ENCODE peak calls at places on chromosomes 4 and X, in nine cellular contexts. One of them, this sample, is unnamed.

GRCh38 chrX:39063037-39063436 is 261.8 kb downstream of the MID1IP1 start:
- DNase-seq in activated naive CD8-positive, alpha-beta T cell treated with anti-CD3 and anti-CD28 coated beads, Interleukin-2, amount 50 U/mL, for 24 hours: no peak
- DNase-seq in spleen: no peak
- DNase-seq in mammary epithelial cell: no peak
- DNase-seq in GM23248: no peak
- DNase-seq in transverse colon: peak
- DNase-seq in stimulated activated CD8-positive, alpha-beta memory T cell treated with anti-CD3 and anti-CD28 coated beads, Interleukin-15, amount 100 ng/mL, for 24 hours: no peak
- DNase-seq in T-cell: no peak
- DNase-seq in GM06990: no peak
- DNase-seq in this sample: no peak

GRCh38 chrX:115226929-115227328 is 7.0 kb downstream of the LRCH2 start:
- DNase-seq in GM06990: no peak
- DNase-seq in mammary epithelial cell: peak
- DNase-seq in T-cell: no peak
- DNase-seq in GM23248: peak
- DNase-seq in stimulated activated CD8-positive, alpha-beta memory T cell treated with anti-CD3 and anti-CD28 coated beads, Interleukin-15, amount 100 ng/mL, for 24 hours: no peak
- DNase-seq in transverse colon: no peak
- DNase-seq in spleen: no peak
- DNase-seq in activated naive CD8-positive, alpha-beta T cell treated with anti-CD3 and anti-CD28 coated beads, Interleukin-2, amount 50 U/mL, for 24 hours: no peak
- DNase-seq in this sample: no peak

GRCh38 chr4:34953145-34953799 is 1291.0 kb downstream of the ARAP2 start:
- DNase-seq in spleen: no peak
- DNase-seq in GM06990: no peak
- DNase-seq in transverse colon: no peak
- DNase-seq in T-cell: no peak
- DNase-seq in GM23248: no peak
- DNase-seq in mammary epithelial cell: no peak
- DNase-seq in activated naive CD8-positive, alpha-beta T cell treated with anti-CD3 and anti-CD28 coated beads, Interleukin-2, amount 50 U/mL, for 24 hours: no peak
- DNase-seq in stimulated activated CD8-positive, alpha-beta memory T cell treated with anti-CD3 and anti-CD28 coated beads, Interleukin-15, amount 100 ng/mL, for 24 hours: no peak
- DNase-seq in this sample: no peak

GRCh38 chr4:47933798-47934197 is 19.4 kb upstream of the NFXL1 start:
- DNase-seq in spleen: no peak
- DNase-seq in GM23248: peak
- DNase-seq in transverse colon: no peak
- DNase-seq in activated naive CD8-positive, alpha-beta T cell treated with anti-CD3 and anti-CD28 coated beads, Interleukin-2, amount 50 U/mL, for 24 hours: no peak
- DNase-seq in T-cell: no peak
- DNase-seq in GM06990: no peak
- DNase-seq in stimulated activated CD8-positive, alpha-beta memory T cell treated with anti-CD3 and anti-CD28 coated beads, Interleukin-15, amount 100 ng/mL, for 24 hours: no peak
- DNase-seq in mammary epithelial cell: peak
- DNase-seq in this sample: no peak

GRCh38 chr4:54741161-54741560 is 83.4 kb downstream of the KIT start:
- DNase-seq in activated naive CD8-positive, alpha-beta T cell treated with anti-CD3 and anti-CD28 coated beads, Interleukin-2, amount 50 U/mL, for 24 hours: no peak
- DNase-seq in T-cell: no peak
- DNase-seq in spleen: no peak
- DNase-seq in mammary epithelial cell: no peak
- DNase-seq in stimulated activated CD8-positive, alpha-beta memory T cell treated with anti-CD3 and anti-CD28 coated beads, Interleukin-15, amount 100 ng/mL, for 24 hours: no peak
- DNase-seq in GM06990: no peak
- DNase-seq in GM23248: no peak
- DNase-seq in transverse colon: no peak
- DNase-seq in this sample: no peak

GRCh38 chr4:104879367-104879766 is 267.3 kb upstream of the TET2 start:
- DNase-seq in transverse colon: no peak
- DNase-seq in spleen: no peak
- DNase-seq in activated naive CD8-positive, alpha-beta T cell treated with anti-CD3 and anti-CD28 coated beads, Interleukin-2, amount 50 U/mL, for 24 hours: no peak
- DNase-seq in mammary epithelial cell: peak
- DNase-seq in GM23248: peak
- DNase-seq in T-cell: no peak
- DNase-seq in GM06990: peak
- DNase-seq in stimulated activated CD8-positive, alpha-beta memory T cell treated with anti-CD3 and anti-CD28 coated beads, Interleukin-15, amount 100 ng/mL, for 24 hours: no peak
- DNase-seq in this sample: peak

GRCh38 chr4:173399016-173399415 is at the start of gene SCRG1:
- DNase-seq in GM23248: no peak
- DNase-seq in activated naive CD8-positive, alpha-beta T cell treated with anti-CD3 and anti-CD28 coated beads, Interleukin-2, amount 50 U/mL, for 24 hours: no peak
- DNase-seq in GM06990: no peak
- DNase-seq in stimulated activated CD8-positive, alpha-beta memory T cell treated with anti-CD3 and anti-CD28 coated beads, Interleukin-15, amount 100 ng/mL, for 24 hours: no peak
- DNase-seq in T-cell: no peak
- DNase-seq in mammary epithelial cell: no peak
- DNase-seq in transverse colon: no peak
- DNase-seq in spleen: no peak
- DNase-seq in this sample: no peak

GRCh38 chr4:99711657-99712056 is 54.0 kb upstream of the C4orf54 start:
- DNase-seq in GM23248: no peak
- DNase-seq in T-cell: no peak
- DNase-seq in spleen: no peak
- DNase-seq in transverse colon: no peak
- DNase-seq in GM06990: no peak
- DNase-seq in mammary epithelial cell: peak
- DNase-seq in activated naive CD8-positive, alpha-beta T cell treated with anti-CD3 and anti-CD28 coated beads, Interleukin-2, amount 50 U/mL, for 24 hours: no peak
- DNase-seq in stimulated activated CD8-positive, alpha-beta memory T cell treated with anti-CD3 and anti-CD28 coated beads, Interleukin-15, amount 100 ng/mL, for 24 hours: no peak
- DNase-seq in this sample: no peak

GRCh38 chr4:165464813-165465381 is 86.1 kb downstream of the CPE start:
- DNase-seq in mammary epithelial cell: no peak
- DNase-seq in spleen: no peak
- DNase-seq in activated naive CD8-positive, alpha-beta T cell treated with anti-CD3 and anti-CD28 coated beads, Interleukin-2, amount 50 U/mL, for 24 hours: no peak
- DNase-seq in GM06990: no peak
- DNase-seq in transverse colon: no peak
- DNase-seq in T-cell: no peak
- DNase-seq in GM23248: peak
- DNase-seq in stimulated activated CD8-positive, alpha-beta memory T cell treated with anti-CD3 and anti-CD28 coated beads, Interleukin-15, amount 100 ng/mL, for 24 hours: no peak
- DNase-seq in this sample: no peak

GRCh38 chr4:88002786-88003185 is 4.6 kb upstream of the PKD2 start:
- DNase-seq in mammary epithelial cell: peak
- DNase-seq in transverse colon: no peak
- DNase-seq in spleen: no peak
- DNase-seq in T-cell: no peak
- DNase-seq in GM23248: peak
- DNase-seq in activated naive CD8-positive, alpha-beta T cell treated with anti-CD3 and anti-CD28 coated beads, Interleukin-2, amount 50 U/mL, for 24 hours: no peak
- DNase-seq in GM06990: no peak
- DNase-seq in stimulated activated CD8-positive, alpha-beta memory T cell treated with anti-CD3 and anti-CD28 coated beads, Interleukin-15, amount 100 ng/mL, for 24 hours: no peak
- DNase-seq in this sample: no peak

GRCh38 chrX:40108084-40108958 is 10.6 kb upstream of the BCOR start:
- DNase-seq in transverse colon: peak
- DNase-seq in GM06990: no peak
- DNase-seq in spleen: peak
- DNase-seq in stimulated activated CD8-positive, alpha-beta memory T cell treated with anti-CD3 and anti-CD28 coated beads, Interleukin-15, amount 100 ng/mL, for 24 hours: no peak
- DNase-seq in mammary epithelial cell: no peak
- DNase-seq in GM23248: peak
- DNase-seq in T-cell: no peak
- DNase-seq in activated naive CD8-positive, alpha-beta T cell treated with anti-CD3 and anti-CD28 coated beads, Interleukin-2, amount 50 U/mL, for 24 hours: no peak
- DNase-seq in this sample: no peak

GRCh38 chr4:94690851-94691254 is 66.9 kb upstream of the BMPR1B start:
- DNase-seq in mammary epithelial cell: peak
- DNase-seq in T-cell: no peak
- DNase-seq in stimulated activated CD8-positive, alpha-beta memory T cell treated with anti-CD3 and anti-CD28 coated beads, Interleukin-15, amount 100 ng/mL, for 24 hours: no peak
- DNase-seq in transverse colon: no peak
- DNase-seq in activated naive CD8-positive, alpha-beta T cell treated with anti-CD3 and anti-CD28 coated beads, Interleukin-2, amount 50 U/mL, for 24 hours: no peak
- DNase-seq in GM06990: no peak
- DNase-seq in spleen: no peak
- DNase-seq in GM23248: peak
- DNase-seq in this sample: no peak

GRCh38 chrX:23765449-23765848 is 17.5 kb upstream of the SAT1 start:
- DNase-seq in T-cell: no peak
- DNase-seq in activated naive CD8-positive, alpha-beta T cell treated with anti-CD3 and anti-CD28 coated beads, Interleukin-2, amount 50 U/mL, for 24 hours: no peak
- DNase-seq in transverse colon: no peak
- DNase-seq in GM06990: no peak
- DNase-seq in spleen: no peak
- DNase-seq in GM23248: peak
- DNase-seq in stimulated activated CD8-positive, alpha-beta memory T cell treated with anti-CD3 and anti-CD28 coated beads, Interleukin-15, amount 100 ng/mL, for 24 hours: no peak
- DNase-seq in mammary epithelial cell: peak
- DNase-seq in this sample: no peak

GRCh38 chrX:129759576-129760061 is 20.1 kb upstream of the SASH3 start:
- DNase-seq in stimulated activated CD8-positive, alpha-beta memory T cell treated with anti-CD3 and anti-CD28 coated beads, Interleukin-15, amount 100 ng/mL, for 24 hours: no peak
- DNase-seq in T-cell: peak
- DNase-seq in GM23248: peak
- DNase-seq in transverse colon: peak
- DNase-seq in mammary epithelial cell: peak
- DNase-seq in activated naive CD8-positive, alpha-beta T cell treated with anti-CD3 and anti-CD28 coated beads, Interleukin-2, amount 50 U/mL, for 24 hours: peak
- DNase-seq in spleen: peak
- DNase-seq in GM06990: no peak
- DNase-seq in this sample: no peak

GRCh38 chr4:138943893-138944292 is 71.7 kb upstream of the NOCT start:
- DNase-seq in spleen: no peak
- DNase-seq in GM06990: no peak
- DNase-seq in T-cell: no peak
- DNase-seq in GM23248: no peak
- DNase-seq in mammary epithelial cell: no peak
- DNase-seq in activated naive CD8-positive, alpha-beta T cell treated with anti-CD3 and anti-CD28 coated beads, Interleukin-2, amount 50 U/mL, for 24 hours: no peak
- DNase-seq in stimulated activated CD8-positive, alpha-beta memory T cell treated with anti-CD3 and anti-CD28 coated beads, Interleukin-15, amount 100 ng/mL, for 24 hours: no peak
- DNase-seq in transverse colon: no peak
- DNase-seq in this sample: no peak

GRCh38 chr4:11632015-11632414 is 203.3 kb upstream of the HS3ST1 start:
- DNase-seq in transverse colon: no peak
- DNase-seq in GM23248: no peak
- DNase-seq in stimulated activated CD8-positive, alpha-beta memory T cell treated with anti-CD3 and anti-CD28 coated beads, Interleukin-15, amount 100 ng/mL, for 24 hours: no peak
- DNase-seq in GM06990: no peak
- DNase-seq in spleen: no peak
- DNase-seq in T-cell: no peak
- DNase-seq in mammary epithelial cell: peak
- DNase-seq in activated naive CD8-positive, alpha-beta T cell treated with anti-CD3 and anti-CD28 coated beads, Interleukin-2, amount 50 U/mL, for 24 hours: no peak
- DNase-seq in this sample: no peak

GRCh38 chr4:48033825-48034413 is 17.3 kb downstream of the NIPAL1 start:
- DNase-seq in spleen: no peak
- DNase-seq in GM06990: peak
- DNase-seq in mammary epithelial cell: peak
- DNase-seq in GM23248: peak
- DNase-seq in transverse colon: peak
- DNase-seq in T-cell: peak
- DNase-seq in stimulated activated CD8-positive, alpha-beta memory T cell treated with anti-CD3 and anti-CD28 coated beads, Interleukin-15, amount 100 ng/mL, for 24 hours: no peak
- DNase-seq in activated naive CD8-positive, alpha-beta T cell treated with anti-CD3 and anti-CD28 coated beads, Interleukin-2, amount 50 U/mL, for 24 hours: peak
- DNase-seq in this sample: no peak

GRCh38 chr4:175277816-175278215 is 359.7 kb downstream of the ADAM29 start:
- DNase-seq in stimulated activated CD8-positive, alpha-beta memory T cell treated with anti-CD3 and anti-CD28 coated beads, Interleukin-15, amount 100 ng/mL, for 24 hours: no peak
- DNase-seq in spleen: no peak
- DNase-seq in mammary epithelial cell: no peak
- DNase-seq in GM23248: no peak
- DNase-seq in GM06990: no peak
- DNase-seq in T-cell: no peak
- DNase-seq in transverse colon: no peak
- DNase-seq in activated naive CD8-positive, alpha-beta T cell treated with anti-CD3 and anti-CD28 coated beads, Interleukin-2, amount 50 U/mL, for 24 hours: no peak
- DNase-seq in this sample: no peak

GRCh38 chrX:154352466-154352865 is 22.0 kb downstream of the FLNA start:
- DNase-seq in activated naive CD8-positive, alpha-beta T cell treated with anti-CD3 and anti-CD28 coated beads, Interleukin-2, amount 50 U/mL, for 24 hours: no peak
- DNase-seq in GM23248: no peak
- DNase-seq in spleen: no peak
- DNase-seq in GM06990: no peak
- DNase-seq in mammary epithelial cell: no peak
- DNase-seq in T-cell: no peak
- DNase-seq in transverse colon: no peak
- DNase-seq in stimulated activated CD8-positive, alpha-beta memory T cell treated with anti-CD3 and anti-CD28 coated beads, Interleukin-15, amount 100 ng/mL, for 24 hours: no peak
- DNase-seq in this sample: no peak

GRCh38 chr4:94882756-94883155 is 125.0 kb downstream of the BMPR1B start:
- DNase-seq in GM06990: no peak
- DNase-seq in mammary epithelial cell: peak
- DNase-seq in transverse colon: no peak
- DNase-seq in activated naive CD8-positive, alpha-beta T cell treated with anti-CD3 and anti-CD28 coated beads, Interleukin-2, amount 50 U/mL, for 24 hours: no peak
- DNase-seq in spleen: no peak
- DNase-seq in GM23248: no peak
- DNase-seq in stimulated activated CD8-positive, alpha-beta memory T cell treated with anti-CD3 and anti-CD28 coated beads, Interleukin-15, amount 100 ng/mL, for 24 hours: no peak
- DNase-seq in T-cell: no peak
- DNase-seq in this sample: no peak

GRCh38 chr4:126986828-126987227 is 645.9 kb upstream of the INTU start:
- DNase-seq in GM23248: peak
- DNase-seq in activated naive CD8-positive, alpha-beta T cell treated with anti-CD3 and anti-CD28 coated beads, Interleukin-2, amount 50 U/mL, for 24 hours: no peak
- DNase-seq in mammary epithelial cell: peak
- DNase-seq in GM06990: no peak
- DNase-seq in T-cell: no peak
- DNase-seq in stimulated activated CD8-positive, alpha-beta memory T cell treated with anti-CD3 and anti-CD28 coated beads, Interleukin-15, amount 100 ng/mL, for 24 hours: no peak
- DNase-seq in spleen: no peak
- DNase-seq in transverse colon: no peak
- DNase-seq in this sample: no peak

GRCh38 chr4:155972098-155972497 is 18.4 kb upstream of the CTSO start:
- DNase-seq in stimulated activated CD8-positive, alpha-beta memory T cell treated with anti-CD3 and anti-CD28 coated beads, Interleukin-15, amount 100 ng/mL, for 24 hours: no peak
- DNase-seq in mammary epithelial cell: no peak
- DNase-seq in spleen: no peak
- DNase-seq in T-cell: no peak
- DNase-seq in GM23248: peak
- DNase-seq in transverse colon: no peak
- DNase-seq in GM06990: no peak
- DNase-seq in activated naive CD8-positive, alpha-beta T cell treated with anti-CD3 and anti-CD28 coated beads, Interleukin-2, amount 50 U/mL, for 24 hours: no peak
- DNase-seq in this sample: no peak

GRCh38 chr4:143381171-143382118 is 44.8 kb downstream of the GAB1 start:
- DNase-seq in T-cell: no peak
- DNase-seq in mammary epithelial cell: peak
- DNase-seq in GM06990: no peak
- DNase-seq in stimulated activated CD8-positive, alpha-beta memory T cell treated with anti-CD3 and anti-CD28 coated beads, Interleukin-15, amount 100 ng/mL, for 24 hours: no peak
- DNase-seq in GM23248: peak
- DNase-seq in spleen: no peak
- DNase-seq in activated naive CD8-positive, alpha-beta T cell treated with anti-CD3 and anti-CD28 coated beads, Interleukin-2, amount 50 U/mL, for 24 hours: no peak
- DNase-seq in transverse colon: peak
- DNase-seq in this sample: no peak

GRCh38 chr4:149676076-149676475 is 139.6 kb downstream of the IQCM start:
- DNase-seq in mammary epithelial cell: no peak
- DNase-seq in transverse colon: no peak
- DNase-seq in activated naive CD8-positive, alpha-beta T cell treated with anti-CD3 and anti-CD28 coated beads, Interleukin-2, amount 50 U/mL, for 24 hours: no peak
- DNase-seq in spleen: no peak
- DNase-seq in GM23248: no peak
- DNase-seq in T-cell: no peak
- DNase-seq in GM06990: no peak
- DNase-seq in stimulated activated CD8-positive, alpha-beta memory T cell treated with anti-CD3 and anti-CD28 coated beads, Interleukin-15, amount 100 ng/mL, for 24 hours: no peak
- DNase-seq in this sample: no peak

GRCh38 chr4:156976147-156976546 is 4.5 kb upstream of the PDGFC start:
- DNase-seq in GM06990: no peak
- DNase-seq in T-cell: no peak
- DNase-seq in activated naive CD8-positive, alpha-beta T cell treated with anti-CD3 and anti-CD28 coated beads, Interleukin-2, amount 50 U/mL, for 24 hours: no peak
- DNase-seq in stimulated activated CD8-positive, alpha-beta memory T cell treated with anti-CD3 and anti-CD28 coated beads, Interleukin-15, amount 100 ng/mL, for 24 hours: no peak
- DNase-seq in GM23248: peak
- DNase-seq in mammary epithelial cell: peak
- DNase-seq in spleen: no peak
- DNase-seq in transverse colon: no peak
- DNase-seq in this sample: no peak

GRCh38 chr4:153020460-153020859 is 84.3 kb downstream of the FHDC1 start:
- DNase-seq in spleen: no peak
- DNase-seq in GM23248: no peak
- DNase-seq in stimulated activated CD8-positive, alpha-beta memory T cell treated with anti-CD3 and anti-CD28 coated beads, Interleukin-15, amount 100 ng/mL, for 24 hours: no peak
- DNase-seq in mammary epithelial cell: no peak
- DNase-seq in T-cell: no peak
- DNase-seq in activated naive CD8-positive, alpha-beta T cell treated with anti-CD3 and anti-CD28 coated beads, Interleukin-2, amount 50 U/mL, for 24 hours: no peak
- DNase-seq in GM06990: no peak
- DNase-seq in transverse colon: no peak
- DNase-seq in this sample: no peak

GRCh38 chr4:3285558-3286334 is 7.1 kb upstream of the RGS12 start:
- DNase-seq in stimulated activated CD8-positive, alpha-beta memory T cell treated with anti-CD3 and anti-CD28 coated beads, Interleukin-15, amount 100 ng/mL, for 24 hours: no peak
- DNase-seq in GM06990: peak
- DNase-seq in GM23248: peak
- DNase-seq in transverse colon: peak
- DNase-seq in activated naive CD8-positive, alpha-beta T cell treated with anti-CD3 and anti-CD28 coated beads, Interleukin-2, amount 50 U/mL, for 24 hours: no peak
- DNase-seq in spleen: peak
- DNase-seq in mammary epithelial cell: peak
- DNase-seq in T-cell: no peak
- DNase-seq in this sample: peak

GRCh38 chr4:184383497-184384055 is 90.8 kb downstream of the IRF2 start:
- DNase-seq in spleen: no peak
- DNase-seq in mammary epithelial cell: peak
- DNase-seq in GM23248: peak
- DNase-seq in transverse colon: peak
- DNase-seq in T-cell: no peak
- DNase-seq in GM06990: no peak
- DNase-seq in stimulated activated CD8-positive, alpha-beta memory T cell treated with anti-CD3 and anti-CD28 coated beads, Interleukin-15, amount 100 ng/mL, for 24 hours: no peak
- DNase-seq in activated naive CD8-positive, alpha-beta T cell treated with anti-CD3 and anti-CD28 coated beads, Interleukin-2, amount 50 U/mL, for 24 hours: no peak
- DNase-seq in this sample: no peak

GRCh38 chr4:169420291-169420690 is 149.5 kb upstream of the SH3RF1 start:
- DNase-seq in activated naive CD8-positive, alpha-beta T cell treated with anti-CD3 and anti-CD28 coated beads, Interleukin-2, amount 50 U/mL, for 24 hours: no peak
- DNase-seq in stimulated activated CD8-positive, alpha-beta memory T cell treated with anti-CD3 and anti-CD28 coated beads, Interleukin-15, amount 100 ng/mL, for 24 hours: no peak
- DNase-seq in T-cell: no peak
- DNase-seq in spleen: no peak
- DNase-seq in transverse colon: no peak
- DNase-seq in GM06990: no peak
- DNase-seq in GM23248: no peak
- DNase-seq in mammary epithelial cell: no peak
- DNase-seq in this sample: no peak

GRCh38 chr4:78551420-78552351 is at the start of gene ANXA3:
- DNase-seq in transverse colon: peak
- DNase-seq in mammary epithelial cell: peak
- DNase-seq in GM23248: peak
- DNase-seq in stimulated activated CD8-positive, alpha-beta memory T cell treated with anti-CD3 and anti-CD28 coated beads, Interleukin-15, amount 100 ng/mL, for 24 hours: no peak
- DNase-seq in activated naive CD8-positive, alpha-beta T cell treated with anti-CD3 and anti-CD28 coated beads, Interleukin-2, amount 50 U/mL, for 24 hours: peak
- DNase-seq in spleen: peak
- DNase-seq in GM06990: peak
- DNase-seq in T-cell: no peak
- DNase-seq in this sample: peak

GRCh38 chr4:33961751-33962150 is 2282.6 kb downstream of the ARAP2 start:
- DNase-seq in mammary epithelial cell: peak
- DNase-seq in GM23248: peak
- DNase-seq in transverse colon: no peak
- DNase-seq in T-cell: no peak
- DNase-seq in spleen: no peak
- DNase-seq in stimulated activated CD8-positive, alpha-beta memory T cell treated with anti-CD3 and anti-CD28 coated beads, Interleukin-15, amount 100 ng/mL, for 24 hours: no peak
- DNase-seq in activated naive CD8-positive, alpha-beta T cell treated with anti-CD3 and anti-CD28 coated beads, Interleukin-2, amount 50 U/mL, for 24 hours: no peak
- DNase-seq in GM06990: no peak
- DNase-seq in this sample: no peak